ENCODE peak calls at places on chromosomes 5 and 9, in six cellular contexts. One of them, this sample, is unnamed.
A peak's percentile ranks its signal among the peaks of the same experiment; 100 is the strongest.

GRCh38 chr9:126614455-126615248 is 924 bp downstream of the LMX1B start:
- DNase-seq in uterus: no peak
- DNase-seq in heart left ventricle: peak; percentile 63
- DNase-seq in prostate gland: no peak
- DNase-seq in transverse colon: no peak
- DNase-seq in IMR-90: no peak
- DNase-seq in this sample: no peak

GRCh38 chr5:140398379-140398811 is 3.2 kb upstream of the ANKHD1 start:
- DNase-seq in IMR-90: no peak
- DNase-seq in uterus: no peak
- DNase-seq in prostate gland: no peak
- DNase-seq in transverse colon: no peak
- DNase-seq in heart left ventricle: no peak
- DNase-seq in this sample: no peak

GRCh38 chr9:101737165-101737704 is 1.2 kb downstream of the GRIN3A start:
- DNase-seq in heart left ventricle: no peak
- DNase-seq in IMR-90: no peak
- DNase-seq in uterus: no peak
- DNase-seq in prostate gland: no peak
- DNase-seq in transverse colon: no peak
- DNase-seq in this sample: no peak

GRCh38 chr5:112579771-112580170 is 157.9 kb upstream of the APC start:
- DNase-seq in transverse colon: no peak
- DNase-seq in heart left ventricle: no peak
- DNase-seq in uterus: no peak
- DNase-seq in IMR-90: no peak
- DNase-seq in prostate gland: no peak
- DNase-seq in this sample: no peak

GRCh38 chr9:36677611-36678010 is 104.9 kb downstream of the MELK start:
- DNase-seq in uterus: no peak
- DNase-seq in prostate gland: no peak
- DNase-seq in transverse colon: no peak
- DNase-seq in IMR-90: no peak
- DNase-seq in heart left ventricle: no peak
- DNase-seq in this sample: no peak

GRCh38 chr5:16709691-16710420 is 93.1 kb upstream of the RETREG1 start:
- DNase-seq in prostate gland: no peak
- DNase-seq in IMR-90: peak; percentile 48
- DNase-seq in heart left ventricle: no peak
- DNase-seq in transverse colon: no peak
- DNase-seq in uterus: no peak
- DNase-seq in this sample: no peak

GRCh38 chr5:151249280-151249679 is 3.7 kb upstream of the GM2A start:
- DNase-seq in IMR-90: no peak
- DNase-seq in uterus: no peak
- DNase-seq in heart left ventricle: no peak
- DNase-seq in prostate gland: no peak
- DNase-seq in transverse colon: no peak
- DNase-seq in this sample: no peak

GRCh38 chr9:35940474-35941467 is 17.2 kb downstream of the OR2S2 start:
- DNase-seq in prostate gland: no peak
- DNase-seq in heart left ventricle: no peak
- DNase-seq in transverse colon: no peak
- DNase-seq in uterus: no peak
- DNase-seq in IMR-90: no peak
- DNase-seq in this sample: no peak

GRCh38 chr5:87754009-87754757 is 341.5 kb upstream of the CCNH start:
- DNase-seq in IMR-90: no peak
- DNase-seq in prostate gland: no peak
- DNase-seq in transverse colon: no peak
- DNase-seq in heart left ventricle: no peak
- DNase-seq in uterus: no peak
- DNase-seq in this sample: no peak

GRCh38 chr5:117680421-117680820 is 1105.8 kb upstream of the SEMA6A start:
- DNase-seq in uterus: no peak
- DNase-seq in transverse colon: no peak
- DNase-seq in heart left ventricle: no peak
- DNase-seq in prostate gland: no peak
- DNase-seq in IMR-90: peak; percentile 16
- DNase-seq in this sample: no peak

GRCh38 chr9:81373294-81373693 is 316.1 kb downstream of the TLE1 start:
- DNase-seq in uterus: no peak
- DNase-seq in transverse colon: no peak
- DNase-seq in prostate gland: no peak
- DNase-seq in IMR-90: no peak
- DNase-seq in heart left ventricle: peak; percentile 56
- DNase-seq in this sample: no peak

GRCh38 chr9:99903393-99903792 is 3.1 kb upstream of the STX17 start:
- DNase-seq in IMR-90: no peak
- DNase-seq in prostate gland: no peak
- DNase-seq in heart left ventricle: no peak
- DNase-seq in transverse colon: no peak
- DNase-seq in uterus: no peak
- DNase-seq in this sample: no peak

GRCh38 chr9:108859459-108860114 is 2.5 kb upstream of the ACTL7A start:
- DNase-seq in uterus: no peak
- DNase-seq in prostate gland: no peak
- DNase-seq in IMR-90: no peak
- DNase-seq in transverse colon: no peak
- DNase-seq in heart left ventricle: no peak
- DNase-seq in this sample: no peak

GRCh38 chr9:135847833-135848232 is 59.5 kb downstream of the CAMSAP1 start:
- DNase-seq in IMR-90: no peak
- DNase-seq in heart left ventricle: no peak
- DNase-seq in transverse colon: no peak
- DNase-seq in uterus: no peak
- DNase-seq in prostate gland: no peak
- DNase-seq in this sample: no peak

GRCh38 chr9:133121200-133122166 is at the start of gene RALGDS:
- DNase-seq in uterus: peak; percentile 88
- DNase-seq in heart left ventricle: peak; percentile 94
- DNase-seq in transverse colon: peak; percentile 95
- DNase-seq in prostate gland: peak; percentile 89
- DNase-seq in IMR-90: peak; percentile 75
- DNase-seq in this sample: peak; percentile 93

GRCh38 chr9:133122935-133123611 is 2.0 kb upstream of the RALGDS start:
- DNase-seq in IMR-90: peak; percentile 45
- DNase-seq in prostate gland: no peak
- DNase-seq in heart left ventricle: no peak
- DNase-seq in transverse colon: peak; percentile 30
- DNase-seq in uterus: peak; percentile 69
- DNase-seq in this sample: peak; percentile 91

GRCh38 chr9:133122605-133122934 is 1.5 kb upstream of the RALGDS start:
- DNase-seq in heart left ventricle: no peak
- DNase-seq in transverse colon: no peak
- DNase-seq in uterus: no peak
- DNase-seq in IMR-90: no peak
- DNase-seq in prostate gland: no peak
- DNase-seq in this sample: peak; percentile 15

GRCh38 chr9:133120343-133121199 is 469 bp downstream of the RALGDS start:
- DNase-seq in uterus: no peak
- DNase-seq in IMR-90: no peak
- DNase-seq in transverse colon: no peak
- DNase-seq in prostate gland: no peak
- DNase-seq in heart left ventricle: no peak
- DNase-seq in this sample: no peak

DNA sequence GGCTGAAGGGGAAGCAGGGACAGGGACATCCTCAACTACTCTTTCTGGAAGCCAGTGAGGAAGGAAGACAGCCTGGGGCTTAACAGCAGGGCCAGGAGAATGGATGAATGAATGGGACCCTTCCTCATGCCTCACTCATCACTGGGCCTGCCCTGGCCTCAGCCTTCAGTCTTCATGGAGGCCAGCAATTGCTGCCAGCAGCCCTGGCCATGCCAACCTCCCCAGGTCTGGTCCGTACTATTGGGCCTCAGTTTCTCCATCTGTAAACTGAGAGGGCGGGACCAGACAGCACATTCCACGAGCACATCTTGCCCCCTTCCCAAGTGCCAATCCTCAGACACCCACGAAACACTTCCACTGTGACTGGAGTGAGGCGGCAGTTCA is 1.1 kb upstream of the RALGDS start:
- DNase-seq in transverse colon: no peak
- DNase-seq in heart left ventricle: no peak
- DNase-seq in IMR-90: no peak
- DNase-seq in prostate gland: no peak
- DNase-seq in uterus: no peak
- DNase-seq in this sample: no peak
- H3K27ac ChIP-seq in transverse colon: peak overlapping the region; percentile 89
- H3K27ac ChIP-seq in heart left ventricle: peak overlapping the region; percentile 92
- H3K27ac ChIP-seq in IMR-90: no peak overlapping the region
- H3K27ac ChIP-seq in prostate gland: no peak overlapping the region
- H3K27ac ChIP-seq in uterus: peak overlapping the region; percentile 86
- H3K27ac ChIP-seq in this sample: peak overlapping the region; percentile 76

GRCh38 chr5:90474235-90475107 is at the start of the genes MBLAC2 and POLR3G:
- DNase-seq in prostate gland: peak; percentile 94
- DNase-seq in uterus: peak; percentile 93
- DNase-seq in transverse colon: peak; percentile 96
- DNase-seq in heart left ventricle: peak; percentile 95
- DNase-seq in IMR-90: peak; percentile 87
- DNase-seq in this sample: peak; percentile 94
- TF ChIP-seq POLR2A in prostate gland: peak; percentile 78
- TF ChIP-seq POLR2A in uterus: peak; percentile 67
- TF ChIP-seq POLR2A in transverse colon: peak; percentile 87
- TF ChIP-seq POLR2A in heart left ventricle: no peak
- TF ChIP-seq POLR2A in IMR-90: no peak
- TF ChIP-seq POLR2A in this sample: peak; percentile 79

DNA sequence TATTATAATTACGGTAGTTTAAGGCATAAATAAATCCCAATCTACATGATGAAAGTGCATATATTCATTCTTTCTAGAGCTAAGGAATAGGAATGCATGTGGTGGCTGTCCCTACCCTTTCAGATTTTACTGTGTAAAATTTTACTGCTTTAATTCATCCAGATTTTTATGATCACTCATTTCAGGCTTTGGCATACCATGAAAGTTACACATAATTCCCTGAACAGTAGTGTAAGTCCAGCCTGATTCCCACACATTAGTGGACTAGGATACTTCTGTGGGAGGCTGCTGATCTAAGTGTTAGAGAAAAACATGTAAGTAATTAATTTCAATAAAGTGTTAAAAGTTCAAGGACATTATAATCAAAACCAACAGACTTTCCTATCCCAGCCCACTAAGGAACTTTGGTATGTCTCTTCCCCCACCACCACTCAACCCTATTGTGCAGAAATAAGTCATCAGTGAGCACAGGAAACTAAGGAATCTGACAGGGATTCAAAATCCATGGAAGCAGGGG is 83.0 kb downstream of the HINT1 start:
- DNase-seq in uterus: no peak
- DNase-seq in IMR-90: no peak
- DNase-seq in prostate gland: no peak
- DNase-seq in transverse colon: no peak
- DNase-seq in heart left ventricle: no peak
- DNase-seq in this sample: no peak
- H3K27ac ChIP-seq in uterus: no peak overlapping the region
- H3K27ac ChIP-seq in IMR-90: no peak overlapping the region
- H3K27ac ChIP-seq in prostate gland: no peak overlapping the region
- H3K27ac ChIP-seq in transverse colon: no peak overlapping the region
- H3K27ac ChIP-seq in heart left ventricle: no peak overlapping the region
- H3K27ac ChIP-seq in this sample: no peak overlapping the region

GRCh38 chr5:64347308-64347707 is 158.5 kb upstream of the RGS7BP start:
- DNase-seq in prostate gland: no peak
- DNase-seq in transverse colon: no peak
- DNase-seq in uterus: no peak
- DNase-seq in heart left ventricle: no peak
- DNase-seq in IMR-90: no peak
- DNase-seq in this sample: no peak
- TF ChIP-seq POLR2A in prostate gland: no peak
- TF ChIP-seq POLR2A in transverse colon: no peak
- TF ChIP-seq POLR2A in uterus: no peak
- TF ChIP-seq POLR2A in heart left ventricle: no peak
- TF ChIP-seq POLR2A in IMR-90: no peak
- TF ChIP-seq POLR2A in this sample: no peak

GRCh38 chr9:123323482-123324013 is 32.4 kb upstream of the CRB2 start:
- DNase-seq in uterus: no peak
- DNase-seq in IMR-90: no peak
- DNase-seq in prostate gland: no peak
- DNase-seq in transverse colon: no peak
- DNase-seq in heart left ventricle: no peak
- DNase-seq in this sample: no peak
- H3K27ac ChIP-seq in uterus: no peak overlapping the region
- H3K27ac ChIP-seq in IMR-90: no peak overlapping the region
- H3K27ac ChIP-seq in prostate gland: no peak overlapping the region
- H3K27ac ChIP-seq in transverse colon: no peak overlapping the region
- H3K27ac ChIP-seq in heart left ventricle: peak overlapping the region; percentile 70
- H3K27ac ChIP-seq in this sample: no peak overlapping the region

DNA sequence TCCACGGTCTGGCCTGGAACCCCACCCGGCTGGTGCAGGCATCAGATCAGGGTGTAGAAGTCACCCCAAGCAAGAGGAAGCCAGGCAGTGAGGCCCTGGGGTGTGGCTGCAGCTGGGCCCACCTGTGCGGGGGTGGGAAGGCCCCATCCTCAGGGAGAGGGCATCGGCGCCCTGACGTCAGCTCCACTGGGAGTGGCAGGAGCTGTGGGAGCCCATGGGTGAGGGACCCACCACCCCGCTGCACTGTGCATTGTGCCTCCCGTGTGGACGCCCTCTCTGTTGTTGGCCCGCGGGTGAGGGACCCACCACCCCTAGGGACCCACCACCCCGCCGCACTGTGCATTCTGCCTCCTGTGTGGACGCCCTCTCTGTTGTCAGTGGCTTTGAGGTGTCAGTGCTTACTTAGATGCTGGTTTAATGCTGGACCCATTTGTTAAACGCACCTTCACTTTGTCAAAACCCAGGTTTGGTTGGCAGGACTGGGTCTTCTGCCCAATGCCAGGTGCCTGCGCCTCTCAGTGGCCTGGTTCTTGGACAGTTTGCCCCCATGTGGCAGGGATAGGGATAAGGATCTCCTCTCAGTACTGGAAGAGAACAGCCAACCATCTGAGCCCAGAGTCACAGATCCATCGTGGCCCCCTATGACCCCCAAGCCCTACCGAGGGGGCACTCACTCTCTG is 6.9 kb upstream of the EXOC3 start:
- DNase-seq in IMR-90: peak; percentile 30
- DNase-seq in uterus: no peak
- DNase-seq in transverse colon: peak; percentile 10
- DNase-seq in prostate gland: no peak
- DNase-seq in heart left ventricle: peak; percentile 40
- DNase-seq in this sample: no peak
- TF ChIP-seq POLR2A in IMR-90: no peak
- TF ChIP-seq POLR2A in uterus: no peak
- TF ChIP-seq POLR2A in transverse colon: no peak
- TF ChIP-seq POLR2A in prostate gland: no peak
- TF ChIP-seq POLR2A in heart left ventricle: no peak
- TF ChIP-seq POLR2A in this sample: no peak

This sample was measured in adrenal gland.